ENCODE peak calls at places on chromosomes 16 and 17, in ten cellular contexts. L is testis, W is uterus, G is breast epithelium, Z is spleen, S is GM12878, V is tibial nerve, R is Peyer's patch, H is heart left ventricle, D is suprapubic skin. T is an unnamed sample. For H3K4me1, the result is how much of the 10 kb centered on the place peaks cover.

GRCh38 chr16:1613240-1613639 is 1.1 kb downstream of the CRAMP1 start:
- DNase-seq in L (peak), W (no peak), G (no peak), Z (no peak), S (no peak), V (no peak), R (no peak), H (no peak), D (no peak), T (no peak)

GRCh38 chr17:54948380-54948779 is 20.1 kb downstream of the COX11 start:
- DNase-seq in L (no peak), W (no peak), G (no peak), Z (no peak), S (no peak), V (no peak), R (no peak), H (no peak), D (no peak), T (no peak)

GRCh38 chr17:78125976-78126894 is 2.3 kb downstream of the TMC6 start:
- DNase-seq in L (no peak), W (no peak), G (no peak), Z (peak), S (no peak), V (no peak), R (no peak), H (peak), D (no peak), T (no peak)

GRCh38 chr17:40819528-40820125 is 2.8 kb downstream of the KRT10 start:
- DNase-seq in L (peak), W (no peak), G (no peak), Z (no peak), S (no peak), V (peak), R (no peak), H (peak), D (no peak), T (peak)

GRCh38 chr16:27366687-27367462 is 35.1 kb upstream of the IL21R start:
- DNase-seq in L (no peak), W (no peak), G (no peak), Z (peak), S (no peak), V (no peak), R (peak), H (no peak), D (no peak), T (no peak)

GRCh38 chr16:86789621-86790051 is 211.3 kb downstream of the FOXL1 start:
- DNase-seq in L (no peak), W (no peak), G (no peak), Z (no peak), S (no peak), V (no peak), R (no peak), H (no peak), D (no peak), T (no peak)

GRCh38 chr17:78185981-78186688 is 717 bp downstream of the TK1 start:
- DNase-seq in L (no peak), W (peak), G (no peak), Z (no peak), S (no peak), V (no peak), R (peak), H (peak), D (no peak), T (no peak)

GRCh38 chr17:72308744-72309395 is 188.1 kb downstream of the SOX9 start:
- DNase-seq in L (no peak), W (no peak), G (no peak), Z (no peak), S (no peak), V (no peak), R (no peak), H (no peak), D (no peak), T (no peak)

GRCh38 chr17:59761385-59762021 is 54.0 kb downstream of the VMP1 start:
- DNase-seq in L (no peak), W (no peak), G (no peak), Z (no peak), S (no peak), V (no peak), R (no peak), H (no peak), D (no peak), T (no peak)

GRCh38 chr17:80586464-80587228 is 42.0 kb downstream of the RPTOR start:
- DNase-seq in L (peak), W (no peak), G (no peak), Z (peak), S (no peak), V (no peak), R (no peak), H (no peak), D (no peak), T (peak)

GRCh38 chr17:73231363-73231762 is 30.3 kb downstream of the CPSF4L start:
- DNase-seq in L (peak), W (no peak), G (no peak), Z (no peak), S (no peak), V (no peak), R (no peak), H (peak), D (no peak), T (no peak)

GRCh38 chr16:27960619-27961295 is 102.8 kb downstream of the GSG1L start:
- DNase-seq in L (no peak), W (no peak), G (no peak), Z (no peak), S (no peak), V (no peak), R (no peak), H (no peak), D (peak), T (no peak)

GRCh38 chr17:2564876-2565275 is 28.6 kb upstream of the PAFAH1B1 start:
- DNase-seq in L (peak), W (no peak), G (no peak), Z (no peak), S (no peak), V (no peak), R (no peak), H (no peak), D (no peak), T (peak)

GRCh38 chr17:40122466-40122943 is 734 bp downstream of the MSL1 start:
- DNase-seq in L (no peak), W (peak), G (no peak), Z (peak), S (no peak), V (no peak), R (peak), H (peak), D (no peak), T (peak)

GRCh38 chr16:81405702-81406113 is 38.9 kb upstream of the CMIP start:
- DNase-seq in L (no peak), W (no peak), G (no peak), Z (no peak), S (no peak), V (no peak), R (peak), H (no peak), D (no peak), T (peak)

GRCh38 chr16:18801197-18801972 is at the start of gene ARL6IP1:
- DNase-seq in L (peak), W (peak), G (peak), Z (peak), S (peak), V (peak), R (peak), H (peak), D (peak), T (peak)

GRCh38 chr17:3656755-3657587 is 11.4 kb downstream of the TAX1BP3 start:
- DNase-seq in L (no peak), W (no peak), G (no peak), Z (no peak), S (no peak), V (no peak), R (no peak), H (no peak), D (no peak), T (no peak)

GRCh38 chr16:72112452-72112792 is 18.8 kb downstream of the DHX38 start:
- DNase-seq in L (peak), W (no peak), G (peak), Z (peak), S (no peak), V (no peak), R (no peak), H (no peak), D (no peak), T (no peak)

GRCh38 chr17:61770043-61770442 is 93.3 kb downstream of the BRIP1 start:
- DNase-seq in L (no peak), W (no peak), G (no peak), Z (no peak), S (no peak), V (no peak), R (no peak), H (no peak), D (no peak), T (no peak)

GRCh38 chr16:518858-519257 is 8.7 kb upstream of the CAPN15 start:
- DNase-seq in L (no peak), W (no peak), G (no peak), Z (no peak), S (no peak), V (no peak), R (no peak), H (no peak), D (no peak), T (no peak)

GRCh38 chr16:85574672-85575475 is 38.2 kb upstream of the GSE1 start:
- DNase-seq in L (no peak), W (no peak), G (no peak), Z (no peak), S (no peak), V (no peak), R (no peak), H (no peak), D (no peak), T (peak)

GRCh38 chr16:85575910-85576309 is 37.2 kb upstream of the GSE1 start:
- DNase-seq in L (no peak), W (no peak), G (no peak), Z (no peak), S (no peak), V (no peak), R (no peak), H (no peak), D (no peak), T (no peak)

GRCh38 chr16:85573045-85573695 is 40.0 kb upstream of the GSE1 start:
- DNase-seq in L (no peak), W (no peak), G (no peak), Z (no peak), S (no peak), V (no peak), R (no peak), H (no peak), D (no peak), T (no peak)

GRCh38 chr16:85571813-85572619 is 41.1 kb upstream of the GSE1 start:
- DNase-seq in L (no peak), W (no peak), G (no peak), Z (no peak), S (no peak), V (no peak), R (no peak), H (no peak), D (no peak), T (no peak)

GRCh38 chr16:85573696-85574641 is 39.2 kb upstream of the GSE1 start:
- DNase-seq in L (peak), W (peak), G (no peak), Z (no peak), S (no peak), V (no peak), R (peak), H (peak), D (no peak), T (peak)
- H3K4me1 ChIP-seq in L (half or more), W (under half), G (under half), Z (half or more), S (under half), V (under half), R (under half), H (under half), D (half or more), T (half or more)

GRCh38 chr16:4407543-4408322 is 8.7 kb downstream of the CORO7 start:
- DNase-seq in L (no peak), W (peak), G (no peak), Z (no peak), S (no peak), V (no peak), R (no peak), H (no peak), D (no peak), T (no peak)

GRCh38 chr16:4403133-4403949 is 13.1 kb downstream of the CORO7 start:
- DNase-seq in L (no peak), W (peak), G (no peak), Z (peak), S (no peak), V (no peak), R (no peak), H (no peak), D (peak), T (no peak)

GRCh38 chr16:4404247-4404966 is 12.0 kb downstream of the CORO7 start:
- DNase-seq in L (peak), W (peak), G (no peak), Z (peak), S (no peak), V (peak), R (peak), H (no peak), D (peak), T (peak)

GRCh38 chr16:4402439-4403132 is 13.8 kb downstream of the CORO7 start:
- DNase-seq in L (peak), W (peak), G (peak), Z (peak), S (no peak), V (peak), R (peak), H (peak), D (peak), T (peak)

GRCh38 chr16:4404967-4405696 is 11.3 kb downstream of the CORO7 start:
- DNase-seq in L (no peak), W (peak), G (no peak), Z (peak), S (no peak), V (no peak), R (peak), H (no peak), D (no peak), T (no peak)
- TF ChIP-seq POLR2A in L (no peak), W (no peak), G (no peak), Z (no peak), S (peak), V (no peak), R (no peak), H (no peak), D (no peak), T (no peak)

GRCh38 chr17:17701112-17701511 is 19.9 kb downstream of the RAI1 start:
- DNase-seq in L (no peak), W (no peak), G (no peak), Z (no peak), S (no peak), V (no peak), R (no peak), H (no peak), D (no peak), T (no peak)

GRCh38 chr17:17698869-17699351 is 17.7 kb downstream of the RAI1 start:
- DNase-seq in L (peak), W (peak), G (no peak), Z (no peak), S (no peak), V (no peak), R (no peak), H (no peak), D (no peak), T (no peak)

GRCh38 chr17:17702370-17702769 is 21.1 kb downstream of the RAI1 start:
- DNase-seq in L (no peak), W (no peak), G (no peak), Z (no peak), S (no peak), V (no peak), R (no peak), H (no peak), D (no peak), T (no peak)

GRCh38 chr17:17701658-17702057 is 20.4 kb downstream of the RAI1 start:
- DNase-seq in L (no peak), W (no peak), G (no peak), Z (no peak), S (no peak), V (no peak), R (no peak), H (no peak), D (no peak), T (no peak)

DNA sequence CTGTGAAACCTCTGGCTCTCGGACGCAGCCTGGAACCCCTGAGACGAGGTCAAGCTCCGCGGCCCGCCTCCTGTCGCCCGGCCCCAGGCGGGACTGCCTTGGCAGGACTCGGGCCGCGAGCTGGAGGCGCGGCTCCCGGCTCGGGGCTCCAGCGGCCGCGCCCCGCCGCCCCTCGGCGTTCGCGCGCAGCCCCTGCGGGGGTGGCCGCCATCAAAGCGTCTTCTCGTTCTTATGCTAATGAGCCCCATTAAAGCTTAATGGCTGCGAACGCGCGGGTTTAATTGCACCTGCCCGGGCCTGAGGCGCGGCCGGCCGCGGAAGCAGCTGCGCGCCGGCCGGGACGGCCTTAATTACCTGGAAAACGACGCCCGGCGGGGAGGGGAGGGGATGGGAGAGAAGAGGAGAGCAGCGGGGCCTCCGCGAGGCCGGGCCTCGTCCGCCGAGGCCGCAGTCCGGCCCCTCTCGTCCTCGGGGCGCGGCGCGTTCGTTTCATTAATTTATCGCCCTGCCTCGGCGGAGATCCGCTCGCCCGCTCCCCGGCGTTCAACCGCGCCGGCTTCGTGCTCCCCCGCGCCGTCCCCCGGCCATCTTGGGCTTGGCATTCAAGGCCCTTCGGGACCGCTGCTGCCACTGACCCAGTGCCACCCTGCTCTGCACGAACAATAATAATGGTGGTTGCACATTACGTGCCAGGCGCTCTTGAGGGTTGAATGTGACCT is 19.2 kb downstream of the RAI1 start:
- DNase-seq in L (no peak), W (no peak), G (no peak), Z (no peak), S (no peak), V (no peak), R (peak), H (no peak), D (no peak), T (no peak)
- H3K4me1 ChIP-seq in L (half or more), W (under half), G (under half), Z (under half), S (under half), V (under half), R (under half), H (under half), D (half or more), T (half or more)

DNA sequence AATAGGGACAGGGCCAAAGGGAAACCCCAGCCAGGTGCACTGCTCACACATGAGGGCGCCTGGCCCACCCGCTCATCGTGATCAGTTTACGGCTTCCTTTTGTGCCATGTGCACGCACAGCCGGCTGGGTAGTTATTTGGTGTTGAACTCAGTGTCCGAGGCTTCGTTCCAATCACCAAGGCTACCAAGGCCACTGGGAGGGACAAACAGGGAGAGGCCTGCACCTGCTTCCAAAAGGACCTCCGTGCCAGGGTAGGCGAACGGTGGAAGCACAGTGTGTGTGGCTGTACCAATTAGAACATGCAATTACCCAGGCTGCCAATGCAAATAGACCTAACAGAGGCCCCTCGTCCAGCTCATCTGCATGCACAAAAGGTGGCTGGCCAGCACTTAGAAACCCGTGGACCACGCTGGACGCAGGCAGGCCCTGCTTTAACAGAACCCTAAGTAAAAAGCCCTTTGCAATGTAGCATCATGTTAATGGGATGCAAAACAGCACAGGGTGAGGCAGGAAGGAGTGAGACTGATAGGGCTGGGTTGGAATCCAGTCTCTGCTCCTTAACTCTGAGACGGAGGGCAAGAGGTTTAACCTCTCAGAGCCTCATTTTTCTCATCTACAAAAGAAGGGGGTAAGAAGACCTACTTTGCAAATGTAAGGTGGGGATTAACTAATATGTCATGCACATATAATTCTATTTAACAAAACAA is 204.0 kb downstream of the XYLT1 start:
- DNase-seq in L (peak), W (no peak), G (no peak), Z (no peak), S (no peak), V (no peak), R (peak), H (no peak), D (no peak), T (peak)
- TF ChIP-seq POLR2A in L (no peak), W (no peak), G (no peak), Z (no peak), S (no peak), V (no peak), R (peak), H (no peak), D (no peak), T (peak)

DNA sequence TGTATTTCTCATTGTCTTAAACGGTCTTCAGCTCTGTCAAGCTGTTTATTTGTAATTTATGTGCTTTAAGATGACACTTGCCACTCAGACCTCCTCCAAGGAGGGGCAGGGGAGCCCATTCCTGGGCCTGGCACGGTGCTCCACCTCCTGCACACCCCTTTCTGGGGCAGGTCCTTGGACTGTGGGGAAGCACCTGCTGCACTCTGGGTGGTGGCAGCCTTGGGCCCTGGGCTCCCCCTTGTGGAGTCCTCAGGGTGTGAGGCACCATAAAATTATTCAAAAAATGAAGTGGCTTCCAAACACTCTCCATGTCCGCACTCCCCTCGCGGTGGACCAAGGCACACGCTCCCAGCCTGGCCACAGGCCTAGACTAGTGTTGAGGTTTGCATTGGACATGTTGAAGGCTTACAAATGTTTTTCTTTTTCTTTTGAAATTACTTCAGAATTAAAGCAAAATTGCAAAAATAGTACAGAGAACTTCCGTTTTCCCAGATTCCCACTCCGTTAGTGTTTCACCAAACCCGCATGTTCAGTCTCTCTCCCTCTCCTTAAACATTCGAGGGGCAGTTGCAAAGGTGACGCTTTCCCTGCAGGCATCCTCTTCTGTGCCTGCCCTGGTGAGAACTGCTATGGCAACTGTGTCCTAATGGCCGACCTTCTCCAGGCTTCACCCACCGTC is 32.4 kb downstream of the FOXK2 start:
- DNase-seq in L (peak), W (peak), G (peak), Z (peak), S (no peak), V (peak), R (peak), H (peak), D (peak), T (peak)
- H3K4me1 ChIP-seq in L (under half), W (under half), G (under half), Z (under half), S (under half), V (under half), R (under half), H (under half), D (half or more), T (half or more)

GRCh38 chr17:42270596-42270995 is 5.6 kb downstream of the STAT5B start:
- DNase-seq in L (peak), W (no peak), G (no peak), Z (no peak), S (no peak), V (no peak), R (no peak), H (no peak), D (no peak), T (no peak)
- TF ChIP-seq POLR2A in L (no peak), W (no peak), G (no peak), Z (no peak), S (no peak), V (no peak), R (no peak), H (no peak), D (no peak), T (no peak)

T was measured in body of pancreas.